ENCODE peak calls at places on chromosome 21, in ten cellular contexts. B is CD8-positive, alpha-beta memory T cell; L is left ventricle myocardium inferior; X is effector memory CD4-positive, alpha-beta T cell; J is adrenal gland; O is RWPE2; K is fibroblast of lung; Y is SK-N-SH; W is AG04450; V is pancreas. U is an unnamed sample. For H3K9me3, the result is how much of the 10 kb centered on the place peaks cover.

GRCh38 chr21:42524341-42525227 is 10.9 kb downstream of the SLC37A1 start:
- DNase-seq in X (no peak), L (peak), J (no peak), V (no peak), K (peak), B (peak), Y (no peak), O (no peak), W (no peak), U (no peak)

GRCh38 chr21:39867198-39867650 is at the start of gene PCP4:
- DNase-seq in V (peak), K (peak), X (no peak), O (no peak), J (peak), B (no peak), W (no peak), L (no peak), Y (peak), U (peak)

GRCh38 chr21:46391773-46392172 is 66.9 kb upstream of the DIP2A start:
- DNase-seq in B (no peak), O (no peak), X (no peak), W (no peak), Y (no peak), L (no peak), V (no peak), J (no peak), K (no peak), U (no peak)

GRCh38 chr21:41064325-41064724 is 103.6 kb upstream of the BACE2 start:
- DNase-seq in V (no peak), X (no peak), L (no peak), Y (peak), J (no peak), W (no peak), K (no peak), B (no peak), O (no peak), U (no peak)

GRCh38 chr21:26124896-26125295 is 45.7 kb downstream of the APP start:
- DNase-seq in J (peak), Y (no peak), W (no peak), V (peak), B (no peak), L (no peak), O (no peak), X (no peak), K (no peak), U (no peak)

GRCh38 chr21:27582946-27583270 is 616.0 kb upstream of the ADAMTS5 start:
- DNase-seq in W (no peak), O (no peak), B (no peak), J (no peak), L (no peak), X (no peak), V (no peak), K (no peak), Y (no peak), U (no peak)

GRCh38 chr21:35149698-35150097 is 100.6 kb upstream of the RUNX1 start:
- DNase-seq in K (no peak), Y (no peak), B (no peak), V (no peak), X (no peak), W (no peak), L (no peak), O (no peak), J (no peak), U (no peak)

GRCh38 chr21:17931080-17931479 is 111.9 kb upstream of the C21orf91 start:
- DNase-seq in J (no peak), X (no peak), V (no peak), K (no peak), L (no peak), W (no peak), O (no peak), B (no peak), Y (peak), U (peak)

DNA sequence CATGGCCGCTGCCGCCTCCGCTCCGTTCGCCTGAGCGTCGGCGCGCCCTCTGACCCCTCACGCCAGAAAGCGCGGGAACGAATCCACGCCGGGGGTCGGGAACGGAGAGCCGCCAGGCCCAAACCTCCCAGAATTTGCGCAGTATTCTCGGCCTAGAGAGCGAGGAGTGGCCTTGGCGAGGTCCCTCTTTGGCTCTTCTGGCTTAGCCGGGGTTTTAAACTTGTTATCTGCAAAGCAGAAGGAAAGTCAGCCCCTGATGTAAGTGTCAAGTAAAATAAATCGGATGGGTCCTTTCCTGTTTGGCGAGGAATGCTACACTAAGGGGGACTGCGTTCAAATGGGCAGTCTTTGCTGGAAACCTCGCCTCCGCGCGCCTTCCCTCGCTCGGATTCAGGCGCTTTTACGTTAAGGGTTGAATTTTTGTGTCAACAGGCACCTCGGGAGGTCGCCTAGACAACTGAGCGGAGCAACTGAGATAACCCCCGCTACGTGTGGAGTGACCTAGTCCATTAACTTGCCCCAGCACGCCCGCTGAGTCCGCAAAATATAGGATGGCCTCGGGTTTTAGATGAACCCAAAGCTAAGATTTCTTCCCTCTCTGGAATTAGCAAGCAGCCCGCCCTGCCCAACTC is 1.1 kb downstream of the HSF2BP start:
- DNase-seq in O (no peak), J (no peak), K (no peak), X (no peak), L (no peak), W (no peak), B (no peak), V (peak), Y (no peak), U (no peak)
- H3K9me3 ChIP-seq in O (under half), J (under half), K (under half), X (under half), L (under half), W (under half), B (under half), V (under half), Y (under half), U (under half)

GRCh38 chr21:14875704-14876364 is 189.0 kb downstream of the NRIP1 start:
- DNase-seq in X (no peak), W (no peak), O (no peak), K (no peak), J (no peak), B (no peak), Y (no peak), L (no peak), V (no peak), U (no peak)
- H3K27ac ChIP-seq in X (no peak), W (no peak), O (no peak), K (no peak), J (no peak), B (no peak), Y (no peak), L (no peak), V (no peak), U (no peak)

GRCh38 chr21:25079053-25079452 is 528.2 kb downstream of the MRPL39 start:
- DNase-seq in O (no peak), J (no peak), W (no peak), X (no peak), K (no peak), B (no peak), L (no peak), Y (no peak), V (no peak), U (no peak)
- H3K9me3 ChIP-seq in O (under half), J (under half), W (under half), X (under half), K (under half), B (under half), L (under half), Y (under half), V (under half), U (under half)

DNA sequence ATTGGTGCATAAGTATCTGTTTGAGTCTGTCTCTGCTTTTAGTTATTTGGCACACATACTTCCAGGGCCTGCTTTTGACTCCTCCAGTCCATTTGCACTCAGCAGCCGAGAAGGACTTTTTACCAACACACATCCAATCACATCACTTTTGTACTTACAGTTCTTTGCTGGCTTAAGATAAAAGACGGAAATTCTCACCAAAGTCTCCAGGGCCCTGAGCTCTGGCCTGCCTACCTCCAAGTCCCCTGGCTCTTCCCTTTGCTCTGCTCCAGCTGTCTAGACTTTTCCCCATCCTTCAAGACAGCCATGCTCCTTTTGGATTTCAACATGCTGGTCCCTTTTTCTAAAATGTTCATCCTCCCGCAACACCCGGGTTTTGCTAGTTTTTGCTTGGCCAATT is 2.2 kb upstream of the EVA1C start:
- DNase-seq in J (no peak), L (no peak), O (no peak), X (no peak), Y (no peak), W (no peak), V (no peak), B (no peak), K (no peak), U (no peak)
- H3K27ac ChIP-seq in J (no peak), L (peak), O (no peak), X (no peak), Y (no peak), W (no peak), V (peak), B (no peak), K (no peak), U (no peak)

DNA sequence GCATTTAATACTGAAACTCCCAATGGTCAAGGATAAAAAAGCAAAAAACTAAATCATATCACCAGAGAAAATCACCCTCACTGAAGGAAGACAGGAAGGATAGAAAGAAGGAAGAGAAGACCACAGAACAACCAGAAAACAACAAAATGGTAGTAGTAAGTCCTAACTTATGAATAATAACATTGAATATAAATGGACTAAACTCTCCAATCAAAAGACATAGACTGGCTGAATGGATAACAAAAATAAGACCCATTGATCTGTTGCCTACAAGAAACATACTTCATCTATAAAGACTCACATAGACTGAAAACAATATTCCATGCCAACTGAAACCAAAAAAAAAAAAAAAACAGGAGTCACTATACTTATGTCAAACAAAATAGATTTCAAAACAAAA is 347.7 kb downstream of the NCAM2 start:
- DNase-seq in L (no peak), W (no peak), J (no peak), V (no peak), K (no peak), B (no peak), Y (no peak), X (no peak), O (no peak), U (no peak)
- H3K9me3 ChIP-seq in L (under half), W (under half), J (under half), V (under half), K (under half), B (under half), Y (under half), X (under half), O (under half), U (under half)

GRCh38 chr21:45284456-45284741 is 3.3 kb downstream of the POFUT2 start:
- DNase-seq in O (no peak), X (no peak), K (no peak), V (no peak), B (no peak), W (no peak), Y (no peak), J (no peak), L (no peak), U (no peak)

GRCh38 chr21:45283019-45283610 is 4.6 kb downstream of the POFUT2 start:
- DNase-seq in Y (no peak), W (no peak), K (no peak), J (peak), X (no peak), B (no peak), V (no peak), L (no peak), O (peak), U (no peak)

GRCh38 chr21:45286671-45287437 is 841 bp downstream of the POFUT2 start:
- DNase-seq in W (no peak), X (no peak), K (no peak), L (peak), V (no peak), O (peak), Y (peak), J (no peak), B (no peak), U (no peak)

GRCh38 chr21:45283611-45284455 is 3.9 kb downstream of the POFUT2 start:
- DNase-seq in J (peak), K (no peak), Y (no peak), V (no peak), X (no peak), L (no peak), O (peak), W (no peak), B (no peak), U (no peak)

DNA sequence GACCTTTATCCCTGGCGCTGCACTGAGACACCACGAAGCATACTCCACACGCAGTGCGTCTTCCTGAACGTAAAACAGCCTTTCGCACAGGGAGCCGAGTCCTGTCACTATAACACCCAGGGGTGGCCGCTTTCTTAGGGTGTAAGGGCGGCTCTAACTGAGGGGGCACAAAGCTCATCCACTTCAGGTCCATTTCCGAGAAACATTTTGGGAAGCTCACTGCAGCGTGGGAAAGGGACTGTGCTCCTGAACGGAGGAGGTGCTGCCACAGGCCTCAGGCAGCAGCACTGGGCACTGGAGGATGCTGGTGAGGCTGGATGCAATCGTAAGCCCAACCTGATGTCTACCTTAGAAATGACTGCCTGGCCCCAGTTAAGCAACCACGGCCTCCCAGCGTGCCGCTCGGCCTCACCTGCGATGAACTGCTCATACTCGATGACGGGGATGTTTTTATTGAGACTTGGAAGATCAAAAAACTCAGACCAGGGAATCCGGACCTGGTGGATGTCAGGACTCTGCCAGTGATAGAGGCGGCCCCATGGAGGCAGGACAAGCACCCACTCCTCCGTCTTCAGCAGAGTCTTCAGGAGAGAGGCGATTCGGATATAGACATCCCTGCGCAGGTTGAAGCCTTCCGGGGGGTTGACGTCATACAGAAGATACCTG is 2.3 kb downstream of the POFUT2 start:
- DNase-seq in B (no peak), L (no peak), Y (no peak), W (no peak), X (no peak), V (no peak), K (no peak), O (peak), J (peak), U (no peak)
- H3K27ac ChIP-seq in B (no peak), L (no peak), Y (no peak), W (no peak), X (no peak), V (no peak), K (no peak), O (no peak), J (no peak), U (no peak)

GRCh38 chr21:9760398-9761074 is 760.8 kb upstream of the TPTE start:
- DNase-seq in Y (no peak), X (no peak), J (no peak), B (no peak), V (no peak), W (no peak), K (no peak), O (no peak), L (no peak), U (no peak)

GRCh38 chr21:9758888-9759287 is 762.5 kb upstream of the TPTE start:
- DNase-seq in V (no peak), W (no peak), B (no peak), O (no peak), X (no peak), Y (no peak), L (no peak), J (no peak), K (no peak), U (no peak)

GRCh38 chr21:9756677-9757076 is 764.7 kb upstream of the TPTE start:
- DNase-seq in V (no peak), W (no peak), Y (no peak), X (no peak), J (no peak), L (no peak), O (no peak), B (no peak), K (no peak), U (no peak)

GRCh38 chr21:9758141-9758540 is 763.2 kb upstream of the TPTE start:
- DNase-seq in Y (no peak), B (no peak), X (no peak), W (no peak), J (no peak), V (no peak), O (no peak), L (no peak), K (no peak), U (no peak)

DNA sequence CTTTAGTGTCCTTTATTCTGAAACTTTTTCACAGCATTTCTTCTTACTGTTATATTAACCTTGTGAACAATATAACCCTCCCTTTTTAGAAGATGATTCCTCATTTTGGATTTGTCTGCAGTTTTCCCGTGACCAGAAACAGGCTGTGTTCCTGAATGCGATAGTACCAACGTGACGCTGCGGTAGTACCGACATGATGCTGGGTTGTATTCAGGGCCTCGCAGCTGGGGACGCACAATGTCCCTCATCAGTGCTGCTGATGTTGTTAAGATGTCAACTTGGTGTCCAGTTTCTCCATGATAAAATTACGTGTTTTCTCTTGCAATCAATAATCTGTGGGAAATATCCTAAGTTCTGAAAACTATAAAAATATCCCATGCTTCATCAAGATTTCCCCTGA is 761.4 kb upstream of the TPTE start:
- DNase-seq in X (no peak), W (no peak), K (no peak), V (no peak), O (no peak), Y (no peak), B (no peak), L (no peak), J (no peak), U (no peak)
- H3K9me3 ChIP-seq in X (under half), W (half or more), K (under half), V (under half), O (under half), Y (under half), B (under half), L (under half), J (under half), U (half or more)